ENCODE peak calls at places on chromosome 16, in six cellular contexts. T is neural progenitor cell, J is SK-N-SH, H is MM.1S, Z is PC-3, L is HCT116. B is an unnamed sample.

GRCh38 chr16:4610011-4611005 is 4.4 kb downstream of the UBALD1 start:
- DNase-seq in T (no peak), J (peak), H (no peak), Z (no peak), L (no peak), B (no peak)

GRCh38 chr16:52561910-52562741 is 15.2 kb upstream of the TOX3 start:
- DNase-seq in T (no peak), J (no peak), H (no peak), Z (no peak), L (no peak), B (no peak)

GRCh38 chr16:53052519-53053501 is at the start of gene CHD9NB:
- DNase-seq in T (no peak), J (peak), H (peak), Z (peak), L (peak), B (peak)

GRCh38 chr16:51952500-51952899 is 594.4 kb downstream of the TOX3 start:
- DNase-seq in T (no peak), J (no peak), H (no peak), Z (no peak), L (no peak), B (peak)

GRCh38 chr16:83095926-83096692 is 469.3 kb downstream of the CDH13 start:
- DNase-seq in T (no peak), J (no peak), H (no peak), Z (peak), L (no peak), B (peak)

GRCh38 chr16:20884240-20884556 is 16.0 kb downstream of the DCUN1D3 start:
- DNase-seq in T (no peak), J (no peak), H (no peak), Z (peak), L (no peak), B (peak)

GRCh38 chr16:58187657-58188430 is 10.1 kb downstream of the CSNK2A2 start:
- DNase-seq in T (no peak), J (no peak), H (no peak), Z (no peak), L (no peak), B (no peak)

GRCh38 chr16:19177111-19177747 is 9.2 kb downstream of the SYT17 start:
- DNase-seq in T (no peak), J (no peak), H (no peak), Z (no peak), L (no peak), B (no peak)

GRCh38 chr16:1538804-1539520 is 5.5 kb downstream of the TMEM204 start:
- DNase-seq in T (peak), J (peak), H (no peak), Z (no peak), L (no peak), B (no peak)

GRCh38 chr16:76194621-76195015 is 82.6 kb upstream of the CNTNAP4 start:
- DNase-seq in T (no peak), J (no peak), H (no peak), Z (no peak), L (no peak), B (peak)
- H3K9ac ChIP-seq in T (no peak), J (no peak), H (no peak), Z (no peak), L (no peak), B (no peak)

DNA sequence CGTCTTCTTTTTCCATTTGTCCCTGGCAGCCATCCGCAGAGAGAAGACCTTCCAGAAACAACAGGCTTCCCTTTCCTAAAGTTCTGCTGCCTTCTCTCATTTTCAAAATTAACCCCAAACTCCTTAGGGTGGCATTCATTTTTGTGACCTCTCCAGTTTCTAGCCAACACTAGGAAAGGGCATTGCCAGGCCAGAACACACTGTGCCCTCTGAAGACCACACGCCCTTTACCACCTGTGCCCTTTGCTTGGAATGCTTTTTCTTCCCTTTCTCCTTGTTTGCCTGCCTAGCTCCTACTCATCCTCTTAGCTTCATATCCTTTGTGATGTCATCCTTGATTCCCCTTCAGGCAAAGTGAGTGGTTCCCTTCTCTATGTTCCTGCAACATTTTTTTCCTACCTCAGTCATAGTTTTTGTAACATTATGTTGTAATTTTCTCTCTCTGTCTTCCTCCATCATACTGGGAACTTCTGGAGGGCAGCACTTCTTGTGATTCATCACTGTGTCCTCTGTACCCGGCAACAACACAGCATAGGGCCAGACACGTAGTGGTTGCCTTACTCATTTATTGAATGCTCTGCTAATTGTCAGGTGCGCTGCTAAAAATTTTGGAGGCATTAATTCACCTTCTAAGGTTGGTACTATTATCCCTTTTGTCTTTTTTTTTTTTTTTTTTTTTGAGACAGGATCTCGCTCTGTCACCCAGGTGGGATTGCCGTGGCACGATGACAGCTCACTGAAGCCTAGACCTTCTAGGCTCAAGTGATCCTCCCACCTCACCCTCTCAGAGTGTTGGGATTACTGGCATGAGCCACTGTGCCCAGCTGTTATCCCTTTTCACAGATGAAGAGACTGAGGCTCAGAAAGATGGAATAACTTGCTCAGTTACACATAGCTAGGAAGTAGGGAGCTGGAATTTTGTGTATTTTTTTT is 1.0 kb downstream of the KAT8 start:
- DNase-seq in T (no peak), J (no peak), H (no peak), Z (peak), L (no peak), B (peak)
- TF ChIP-seq EZH2phosphoT487 in T (no peak), J (no peak), H (no peak), Z (no peak), L (no peak), B (no peak)

DNA sequence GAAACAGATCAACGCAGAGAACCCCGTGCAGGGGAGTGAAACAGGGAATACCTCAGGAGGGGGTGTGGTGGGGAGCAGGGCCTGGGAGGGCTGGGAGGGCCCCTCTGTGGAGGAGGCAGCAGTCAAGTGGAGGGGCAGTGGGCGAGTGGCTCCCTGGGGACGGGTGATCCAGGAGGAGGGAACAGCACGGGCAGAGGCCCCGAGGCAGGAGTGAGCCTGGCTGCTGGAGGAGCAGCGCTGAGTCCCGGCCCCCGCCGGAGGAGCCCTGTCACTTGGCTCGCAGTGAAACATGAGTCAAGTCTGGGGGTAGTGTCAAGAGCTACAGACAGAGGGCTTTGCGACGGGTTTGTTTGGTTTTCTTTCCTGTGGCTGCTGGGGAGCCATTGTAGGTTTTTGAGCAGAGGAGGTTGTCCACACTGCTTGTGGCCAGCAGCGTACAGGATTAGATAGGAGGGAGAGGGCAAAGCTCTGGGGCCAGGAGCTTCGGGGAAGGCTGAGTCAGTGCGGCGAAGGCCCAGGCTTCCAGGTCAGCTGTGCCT is 115.7 kb upstream of the CIBAR2 start:
- DNase-seq in T (peak), J (peak), H (no peak), Z (no peak), L (no peak), B (peak)
- H3K9ac ChIP-seq in T (no peak), J (no peak), H (no peak), Z (no peak), L (no peak), B (peak)

GRCh38 chr16:85728879-85729278 is 22.0 kb downstream of the C16orf74 start:
- DNase-seq in T (peak), J (no peak), H (no peak), Z (no peak), L (no peak), B (no peak)
- TF ChIP-seq EZH2phosphoT487 in T (no peak), J (no peak), H (no peak), Z (no peak), L (no peak), B (no peak)

GRCh38 chr16:77724174-77724573 is 1.9 kb downstream of the NUDT7 start:
- DNase-seq in T (no peak), J (no peak), H (no peak), Z (no peak), L (no peak), B (no peak)
- H3K9ac ChIP-seq in T (no peak), J (no peak), H (no peak), Z (no peak), L (no peak), B (no peak)

DNA sequence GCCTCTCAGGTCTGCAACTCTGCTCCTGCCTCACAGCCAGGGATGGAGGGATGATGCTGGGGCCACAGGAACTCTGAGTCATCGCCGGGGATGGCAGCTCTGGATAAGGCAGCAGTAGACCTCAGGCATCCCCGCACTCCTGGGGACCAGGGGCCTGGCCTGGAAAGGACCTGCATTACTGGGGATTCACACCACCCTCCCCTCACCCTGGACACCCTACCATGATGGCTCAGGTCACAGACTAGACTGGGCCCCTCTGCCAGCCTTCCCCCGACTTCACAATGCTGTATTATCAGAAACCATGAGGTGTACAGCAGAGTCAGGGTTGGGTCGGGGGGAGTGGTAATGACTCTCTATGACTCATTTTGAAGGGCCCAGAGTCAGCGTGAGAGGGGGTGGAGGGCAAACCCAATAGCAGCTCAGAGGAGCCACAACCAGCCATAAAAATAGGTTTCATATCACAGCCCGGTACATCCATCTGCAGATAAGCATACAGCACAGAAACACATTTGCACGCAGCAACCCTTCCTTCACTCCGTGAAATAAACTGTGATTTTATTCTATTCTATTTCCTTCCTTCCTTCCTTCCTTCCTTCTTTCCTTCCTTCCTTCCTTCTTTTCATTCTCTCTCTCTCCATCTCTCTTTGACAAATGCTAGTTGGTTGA is 28.8 kb downstream of the DYNLRB2 start:
- DNase-seq in T (no peak), J (no peak), H (no peak), Z (peak), L (no peak), B (peak)
- TF ChIP-seq EZH2phosphoT487 in T (no peak), J (no peak), H (no peak), Z (no peak), L (no peak), B (no peak)

DNA sequence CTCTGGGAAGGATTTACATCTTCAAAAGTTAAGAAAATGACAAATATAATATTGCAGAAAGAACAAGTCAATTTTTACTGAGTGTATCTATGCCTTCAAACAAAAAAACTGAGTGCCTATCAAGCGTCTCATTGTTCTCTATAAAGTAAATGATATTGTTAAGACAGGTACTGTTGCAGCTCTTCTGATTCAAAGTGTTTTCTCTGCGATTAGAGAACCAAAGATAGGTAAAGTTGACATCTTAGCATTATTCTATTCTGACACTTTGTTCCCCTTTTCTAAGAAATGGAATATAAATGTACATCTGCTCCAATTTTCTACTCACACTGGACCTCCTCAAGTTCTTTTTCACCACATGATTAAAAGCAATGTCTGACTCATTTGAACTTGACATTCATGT is 1317.7 kb downstream of the CDH11 start:
- DNase-seq in T (no peak), J (no peak), H (no peak), Z (no peak), L (no peak), B (no peak)
- H3K9ac ChIP-seq in T (no peak), J (no peak), H (no peak), Z (no peak), L (no peak), B (no peak)

DNA sequence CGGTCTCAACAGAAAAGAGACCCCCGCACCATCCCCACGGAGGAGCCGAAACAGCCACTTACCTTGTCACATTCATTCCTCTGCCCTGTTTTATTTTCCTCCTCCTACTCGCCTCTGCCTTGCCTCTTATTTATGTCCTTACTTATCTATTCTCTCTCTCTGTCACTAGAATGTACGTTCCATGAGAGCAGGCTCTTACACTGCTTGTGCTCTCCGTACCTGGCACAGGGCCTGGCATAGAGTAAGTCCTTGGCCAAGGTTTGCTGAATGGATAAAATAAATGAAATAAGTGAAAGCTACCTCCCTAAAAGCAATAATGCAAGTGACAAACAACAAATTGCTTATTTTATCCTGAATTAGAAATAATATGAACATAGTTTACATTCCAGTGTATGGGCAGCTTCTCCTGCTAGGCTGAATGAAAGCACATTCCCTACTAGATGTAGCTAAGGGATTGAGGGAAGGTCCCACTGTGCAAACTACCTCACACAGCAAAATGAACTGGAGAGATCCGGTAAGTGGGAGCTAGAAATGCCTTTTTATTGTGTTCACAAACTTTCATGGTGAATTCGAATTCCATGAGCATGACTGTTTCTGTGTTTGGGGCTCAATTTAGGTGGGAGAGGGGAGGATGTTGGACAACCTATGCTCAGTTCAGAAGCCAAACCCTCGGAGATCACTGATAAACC is 173.1 kb downstream of the PARN start:
- DNase-seq in T (no peak), J (no peak), H (no peak), Z (no peak), L (no peak), B (no peak)
- TF ChIP-seq EZH2phosphoT487 in T (no peak), J (no peak), H (no peak), Z (no peak), L (no peak), B (no peak)

GRCh38 chr16:50267651-50268050 is 1.3 kb downstream of the ADCY7 start:
- DNase-seq in T (no peak), J (no peak), H (no peak), Z (no peak), L (no peak), B (no peak)
- H3K9ac ChIP-seq in T (no peak), J (no peak), H (no peak), Z (no peak), L (no peak), B (peak)

GRCh38 chr16:2845116-2845515 is 12.9 kb downstream of the PRSS22 start:
- DNase-seq in T (no peak), J (no peak), H (no peak), Z (no peak), L (no peak), B (no peak)
- TF ChIP-seq EZH2phosphoT487 in T (no peak), J (no peak), H (no peak), Z (no peak), L (no peak), B (no peak)